ENCODE peak calls at places on chromosomes 11 and 22, in seven cellular contexts. Z, W, O, F, B, R and A are unnamed samples.

GRCh38 chr11:113132001-113132400 is 170.8 kb downstream of the NCAM1 start:
- DNase-seq in R (no peak), Z (no peak), B (no peak), F (no peak), O (no peak), W (no peak), A (no peak)

GRCh38 chr11:109342261-109342660 is 79.7 kb upstream of the C11orf87 start:
- DNase-seq in B (no peak), W (no peak), F (no peak), Z (no peak), R (no peak), O (no peak), A (no peak)

GRCh38 chr11:76642341-76642740 is 28.2 kb downstream of the LRRC32 start:
- DNase-seq in R (no peak), F (peak), Z (no peak), W (no peak), B (no peak), O (no peak), A (no peak)

GRCh38 chr11:88420165-88420781 is 82.7 kb upstream of the CTSC start:
- DNase-seq in F (no peak), R (peak), W (no peak), B (no peak), O (peak), Z (peak), A (no peak)

GRCh38 chr11:18617688-18618340 is 16.3 kb downstream of the SPTY2D1 start:
- DNase-seq in R (peak), B (peak), O (no peak), F (peak), W (no peak), Z (peak), A (no peak)

GRCh38 chr11:57476223-57476882 is 16.0 kb downstream of the RTN4RL2 start:
- DNase-seq in R (no peak), B (no peak), F (no peak), O (no peak), Z (no peak), W (no peak), A (no peak)

GRCh38 chr22:25062378-25063095 is 110.0 kb downstream of the KIAA1671 start:
- DNase-seq in B (peak), R (no peak), F (peak), O (no peak), W (no peak), Z (no peak), A (no peak)

GRCh38 chr22:23394525-23395326 is 185.4 kb downstream of the IGLL1 start:
- DNase-seq in W (no peak), O (no peak), Z (no peak), R (no peak), B (no peak), F (no peak), A (no peak)

GRCh38 chr11:110065189-110065588 is 28.0 kb upstream of the ZC3H12C start:
- DNase-seq in O (no peak), F (no peak), Z (peak), B (no peak), W (no peak), R (no peak), A (no peak)

GRCh38 chr11:102320166-102320565 is 2.9 kb downstream of the BIRC3 start:
- DNase-seq in O (no peak), W (no peak), Z (no peak), B (no peak), R (no peak), F (no peak), A (no peak)

GRCh38 chr11:35735903-35736302 is 73.3 kb downstream of the TRIM44 start:
- DNase-seq in R (no peak), W (no peak), B (no peak), O (no peak), Z (peak), F (no peak), A (no peak)